ENCODE peak calls at places on chromosomes 12 and 14, in nine cellular contexts. One of them, this sample, is unnamed.

GRCh38 chr12:120286768-120287490 is 4.8 kb downstream of the RNU4-2 start:
- DNase-seq in fibroblast of the conjunctiva: no peak
- DNase-seq in GM20000: no peak
- DNase-seq in anterior cingulate cortex: no peak
- DNase-seq in IMR-90: no peak
- DNase-seq in hepatocyte: no peak
- DNase-seq in heart left ventricle: no peak
- DNase-seq in lung microvascular endothelial cell: no peak
- DNase-seq in GM19239: no peak
- DNase-seq in this sample: no peak

GRCh38 chr12:109863961-109864712 is 16.2 kb downstream of the GLTP start:
- DNase-seq in GM19239: no peak
- DNase-seq in anterior cingulate cortex: peak
- DNase-seq in hepatocyte: peak
- DNase-seq in heart left ventricle: no peak
- DNase-seq in IMR-90: peak
- DNase-seq in fibroblast of the conjunctiva: no peak
- DNase-seq in lung microvascular endothelial cell: peak
- DNase-seq in GM20000: no peak
- DNase-seq in this sample: peak

GRCh38 chr12:45290218-45290609 is 74.3 kb downstream of the ANO6 start:
- DNase-seq in heart left ventricle: no peak
- DNase-seq in fibroblast of the conjunctiva: peak
- DNase-seq in anterior cingulate cortex: no peak
- DNase-seq in hepatocyte: no peak
- DNase-seq in lung microvascular endothelial cell: no peak
- DNase-seq in IMR-90: peak
- DNase-seq in GM20000: no peak
- DNase-seq in GM19239: no peak
- DNase-seq in this sample: peak

GRCh38 chr14:94320243-94320642 is 2.9 kb downstream of the SERPINA6 start:
- DNase-seq in heart left ventricle: no peak
- DNase-seq in lung microvascular endothelial cell: no peak
- DNase-seq in fibroblast of the conjunctiva: no peak
- DNase-seq in IMR-90: no peak
- DNase-seq in hepatocyte: peak
- DNase-seq in GM20000: no peak
- DNase-seq in GM19239: no peak
- DNase-seq in anterior cingulate cortex: no peak
- DNase-seq in this sample: no peak

GRCh38 chr14:79009286-79009685 is 839.1 kb downstream of the NRXN3 start:
- DNase-seq in IMR-90: no peak
- DNase-seq in lung microvascular endothelial cell: no peak
- DNase-seq in GM20000: no peak
- DNase-seq in heart left ventricle: no peak
- DNase-seq in anterior cingulate cortex: no peak
- DNase-seq in fibroblast of the conjunctiva: no peak
- DNase-seq in hepatocyte: no peak
- DNase-seq in GM19239: no peak
- DNase-seq in this sample: no peak

GRCh38 chr12:113289361-113289760 is 45.5 kb downstream of the SLC8B1 start:
- DNase-seq in hepatocyte: no peak
- DNase-seq in lung microvascular endothelial cell: no peak
- DNase-seq in heart left ventricle: no peak
- DNase-seq in anterior cingulate cortex: no peak
- DNase-seq in GM19239: no peak
- DNase-seq in fibroblast of the conjunctiva: no peak
- DNase-seq in GM20000: no peak
- DNase-seq in IMR-90: peak
- DNase-seq in this sample: no peak

GRCh38 chr12:108690799-108691153 is 40.5 kb downstream of the CORO1C start:
- DNase-seq in fibroblast of the conjunctiva: no peak
- DNase-seq in lung microvascular endothelial cell: no peak
- DNase-seq in hepatocyte: peak
- DNase-seq in anterior cingulate cortex: no peak
- DNase-seq in heart left ventricle: no peak
- DNase-seq in IMR-90: no peak
- DNase-seq in GM19239: no peak
- DNase-seq in GM20000: no peak
- DNase-seq in this sample: no peak

GRCh38 chr12:54417712-54418440 is 1.2 kb downstream of the ITGA5 start:
- DNase-seq in lung microvascular endothelial cell: no peak
- DNase-seq in GM20000: no peak
- DNase-seq in fibroblast of the conjunctiva: no peak
- DNase-seq in heart left ventricle: peak
- DNase-seq in hepatocyte: no peak
- DNase-seq in GM19239: no peak
- DNase-seq in anterior cingulate cortex: no peak
- DNase-seq in IMR-90: no peak
- DNase-seq in this sample: no peak

GRCh38 chr14:35333797-35334743 is 41.9 kb downstream of the PSMA6 start:
- DNase-seq in GM19239: no peak
- DNase-seq in anterior cingulate cortex: no peak
- DNase-seq in hepatocyte: no peak
- DNase-seq in fibroblast of the conjunctiva: no peak
- DNase-seq in GM20000: no peak
- DNase-seq in heart left ventricle: no peak
- DNase-seq in lung microvascular endothelial cell: no peak
- DNase-seq in IMR-90: no peak
- DNase-seq in this sample: no peak

GRCh38 chr12:58452546-58452945 is 467.8 kb downstream of the LRIG3 start:
- DNase-seq in hepatocyte: no peak
- DNase-seq in GM20000: no peak
- DNase-seq in anterior cingulate cortex: no peak
- DNase-seq in IMR-90: peak
- DNase-seq in heart left ventricle: no peak
- DNase-seq in GM19239: no peak
- DNase-seq in fibroblast of the conjunctiva: no peak
- DNase-seq in lung microvascular endothelial cell: no peak
- DNase-seq in this sample: peak

GRCh38 chr14:37594238-37594915 is 672 bp downstream of the FOXA1 start:
- DNase-seq in IMR-90: peak
- DNase-seq in heart left ventricle: no peak
- DNase-seq in hepatocyte: peak
- DNase-seq in GM20000: no peak
- DNase-seq in lung microvascular endothelial cell: peak
- DNase-seq in GM19239: no peak
- DNase-seq in anterior cingulate cortex: no peak
- DNase-seq in fibroblast of the conjunctiva: peak
- DNase-seq in this sample: peak

GRCh38 chr12:118853634-118854033 is 127.7 kb upstream of the SRRM4 start:
- DNase-seq in IMR-90: no peak
- DNase-seq in lung microvascular endothelial cell: no peak
- DNase-seq in GM19239: no peak
- DNase-seq in heart left ventricle: no peak
- DNase-seq in anterior cingulate cortex: no peak
- DNase-seq in hepatocyte: peak
- DNase-seq in fibroblast of the conjunctiva: no peak
- DNase-seq in GM20000: no peak
- DNase-seq in this sample: no peak

This sample was measured in fibroblast of gingiva.